ENCODE peak calls at places on chromosomes 5 and 9, in four cellular contexts. D, L, Z and S are unnamed samples.

GRCh38 chr5:31581498-31582099 is 49.5 kb downstream of the C5orf22 start:
- DNase-seq in Z (no peak), D (no peak), L (no peak), S (peak; percentile 1)

GRCh38 chr5:107286447-107287098 is 384.2 kb downstream of the EFNA5 start:
- DNase-seq in Z (no peak), L (no peak), D (no peak), S (no peak)

GRCh38 chr9:73118898-73119554 is 32.6 kb upstream of the ANXA1 start:
- DNase-seq in D (no peak), Z (no peak), L (no peak), S (no peak)

GRCh38 chr5:67033893-67034605 is 162.6 kb downstream of the CD180 start:
- DNase-seq in Z (no peak), D (no peak), L (no peak), S (no peak)

GRCh38 chr9:24516463-24516862 is 29.2 kb downstream of the IZUMO3 start:
- DNase-seq in D (no peak), L (no peak), Z (no peak), S (no peak)

GRCh38 chr9:20189871-20190270 is 401.0 kb upstream of the SLC24A2 start:
- DNase-seq in Z (no peak), D (no peak), L (no peak), S (no peak)

GRCh38 chr5:161507591-161507990 is 38.9 kb downstream of the GABRB2 start:
- DNase-seq in L (no peak), D (no peak), Z (no peak), S (no peak)

GRCh38 chr5:147382776-147383175 is 127.1 kb downstream of the DPYSL3 start:
- DNase-seq in L (no peak), D (no peak), Z (no peak), S (no peak)

GRCh38 chr9:12155731-12156130 is 537.5 kb upstream of the TYRP1 start:
- DNase-seq in D (no peak), Z (no peak), L (no peak), S (no peak)